ENCODE peak calls at places on chromosomes 13 and 19, in seven cellular contexts. H is KBM-7; L is retinal pigment epithelial cell; I is neuronal stem cell; S is uterus; Y is GM23338; W is stimulated activated CD4-positive, alpha-beta T cell treated with anti-CD3 and anti-CD28 coated beads, Interleukin-2, amount 100 ng/mL, for 48 hours. P is an unnamed sample.

GRCh38 chr19:4742717-4743646 is 19.3 kb upstream of the DPP9 start:
- DNase-seq in W (no peak), H (no peak), S (peak; percentile 51), L (no peak), I (no peak), Y (peak; percentile 65), P (peak; percentile 25)

GRCh38 chr19:17520865-17521264 is 9.4 kb downstream of the PGLS start:
- DNase-seq in L (no peak), S (no peak), I (no peak), H (no peak), W (no peak), Y (no peak), P (no peak)

GRCh38 chr19:28864577-28865042 is 348.3 kb downstream of the UQCRFS1 start:
- DNase-seq in I (no peak), L (no peak), S (peak; percentile 24), W (no peak), H (no peak), Y (no peak), P (no peak)

GRCh38 chr13:75461314-75461713 is 20.7 kb downstream of the TBC1D4 start:
- DNase-seq in L (no peak), I (no peak), W (no peak), S (no peak), H (no peak), Y (no peak), P (no peak)

GRCh38 chr13:94345374-94346195 is 133.9 kb downstream of the DCT start:
- DNase-seq in I (no peak), L (no peak), H (peak; percentile 46), W (no peak), Y (no peak), S (no peak), P (peak; percentile 34)

GRCh38 chr13:97068964-97069815 is 74.9 kb upstream of the OXGR1 start:
- DNase-seq in S (no peak), L (no peak), H (no peak), I (no peak), W (no peak), Y (no peak), P (no peak)

GRCh38 chr19:3233831-3234230 is 9.4 kb downstream of the CELF5 start:
- DNase-seq in H (no peak), Y (peak; percentile 56), I (no peak), S (no peak), L (no peak), W (no peak), P (peak; percentile 22)

GRCh38 chr19:32626969-32627368 is 46.0 kb downstream of the PDCD5 start:
- DNase-seq in Y (no peak), W (no peak), L (no peak), S (no peak), I (no peak), H (no peak), P (no peak)

GRCh38 chr13:101390461-101390860 is 25.8 kb downstream of the NALCN start:
- DNase-seq in I (no peak), S (no peak), W (no peak), H (no peak), L (no peak), Y (no peak), P (no peak)

GRCh38 chr19:48859711-48860572 is 8.5 kb downstream of the PLEKHA4 start:
- DNase-seq in H (no peak), W (no peak), L (no peak), S (no peak), I (no peak), Y (peak; percentile 97), P (peak; percentile 30)

GRCh38 chr19:44142014-44142523 is 715 bp downstream of the ZNF234 start:
- DNase-seq in I (no peak), L (no peak), Y (no peak), W (no peak), H (no peak), S (no peak), P (peak; percentile 24)

GRCh38 chr19:30664358-30665058 is 292.3 kb downstream of the ZNF536 start:
- DNase-seq in S (no peak), Y (peak; percentile 83), I (no peak), H (peak; percentile 14), W (no peak), L (peak; percentile 32), P (peak; percentile 92)

GRCh38 chr19:4622695-4623421 is 16.5 kb upstream of the TNFAIP8L1 start:
- DNase-seq in L (no peak), S (no peak), H (no peak), Y (peak; percentile 62), I (no peak), W (no peak), P (no peak)

GRCh38 chr13:26557393-26558073 is at the start of gene WASF3:
- DNase-seq in I (peak; percentile 95), W (peak; percentile 24), L (peak; percentile 76), Y (peak; percentile 97), H (peak; percentile 95), S (peak; percentile 95), P (peak; percentile 100)

GRCh38 chr19:3508771-3509535 is 2.8 kb downstream of the FZR1 start:
- DNase-seq in Y (no peak), L (no peak), H (no peak), I (no peak), W (no peak), S (no peak), P (no peak)

GRCh38 chr19:898663-899062 is 5.4 kb downstream of the RNU6-9 start:
- DNase-seq in S (no peak), H (no peak), Y (peak; percentile 79), L (no peak), W (no peak), I (no peak), P (peak; percentile 39)

GRCh38 chr13:32955881-32956594 is 60.2 kb upstream of the KL start:
- DNase-seq in L (no peak), Y (no peak), W (no peak), H (no peak), I (no peak), S (no peak), P (peak; percentile 34)

GRCh38 chr13:30115257-30115600 is 192.1 kb downstream of the KATNAL1 start:
- DNase-seq in I (no peak), S (no peak), L (no peak), Y (no peak), W (no peak), H (no peak), P (no peak)

GRCh38 chr13:98468929-98469328 is 108.0 kb downstream of the STK24 start:
- DNase-seq in Y (no peak), L (no peak), I (no peak), S (no peak), H (no peak), W (no peak), P (no peak)

GRCh38 chr13:49444517-49445395 is 682 bp downstream of the SETDB2 start:
- DNase-seq in W (peak; percentile 22), S (no peak), Y (peak; percentile 39), L (peak; percentile 95), I (peak; percentile 29), H (peak; percentile 87), P (no peak)

GRCh38 chr13:24287748-24288287 is 21.6 kb upstream of the C1QTNF9 start:
- DNase-seq in I (no peak), W (no peak), H (no peak), S (no peak), Y (no peak), L (no peak), P (peak; percentile 18)

GRCh38 chr13:23558675-23559536 is 11.3 kb upstream of the TNFRSF19 start:
- DNase-seq in Y (peak; percentile 33), W (no peak), H (peak; percentile 44), S (peak; percentile 62), L (peak; percentile 46), I (no peak), P (peak; percentile 25)

GRCh38 chr13:44930907-44931676 is 58.2 kb downstream of the NUFIP1 start:
- DNase-seq in S (no peak), H (no peak), Y (peak; percentile 50), W (no peak), L (no peak), I (no peak), P (peak; percentile 62)

GRCh38 chr19:2686347-2686746 is 16.1 kb downstream of the GNG7 start:
- DNase-seq in W (no peak), S (no peak), L (no peak), I (no peak), Y (no peak), H (no peak), P (no peak)

GRCh38 chr19:55305491-55305890 is 19.6 kb downstream of the TMEM150B start:
- DNase-seq in W (peak; percentile 49), L (no peak), S (peak; percentile 31), I (no peak), Y (peak; percentile 88), H (peak; percentile 45), P (peak; percentile 83)

GRCh38 chr19:12778020-12778904 is 2.9 kb upstream of the HOOK2 start:
- DNase-seq in H (peak; percentile 54), I (no peak), Y (peak; percentile 68), S (peak; percentile 72), L (no peak), W (peak; percentile 48), P (peak; percentile 97)

GRCh38 chr19:16051254-16052025 is 24.9 kb upstream of the TPM4 start:
- DNase-seq in H (peak; percentile 42), S (no peak), I (no peak), W (no peak), Y (no peak), L (no peak), P (peak; percentile 68)

GRCh38 chr19:46862504-46862835 is 1.7 kb downstream of the ARHGAP35 start:
- DNase-seq in L (no peak), Y (no peak), H (no peak), S (no peak), I (no peak), W (no peak), P (no peak)

GRCh38 chr19:6229216-6229913 is 50.4 kb downstream of the MLLT1 start:
- DNase-seq in Y (no peak), I (no peak), L (no peak), W (no peak), S (no peak), H (no peak), P (no peak)

GRCh38 chr19:11160119-11160768 is 4.7 kb upstream of the SPC24 start:
- DNase-seq in Y (no peak), L (no peak), S (no peak), I (no peak), W (no peak), H (no peak), P (no peak)

GRCh38 chr13:53545340-53545941 is 516.8 kb downstream of the OLFM4 start:
- DNase-seq in S (no peak), I (no peak), W (no peak), H (no peak), Y (peak; percentile 59), L (no peak), P (peak; percentile 6)

GRCh38 chr19:30344446-30345425 is 27.4 kb upstream of the ZNF536 start:
- DNase-seq in S (no peak), I (no peak), Y (no peak), L (no peak), W (no peak), H (no peak), P (peak; percentile 15)

GRCh38 chr19:16888629-16889371 is at the start of gene F2RL3:
- DNase-seq in S (peak; percentile 70), L (no peak), H (peak; percentile 97), I (no peak), W (no peak), Y (peak; percentile 39), P (no peak)

GRCh38 chr19:815775-816499 is 5.8 kb downstream of the PLPPR3 start:
- DNase-seq in H (no peak), S (no peak), Y (no peak), L (no peak), I (no peak), W (no peak), P (no peak)

GRCh38 chr19:10327793-10328192 is 5.5 kb downstream of the RAVER1 start:
- DNase-seq in H (no peak), S (no peak), L (no peak), Y (no peak), W (no peak), I (no peak), P (no peak)

GRCh38 chr13:88376762-88377388 is 705.7 kb downstream of the SLITRK5 start:
- DNase-seq in I (no peak), L (peak; percentile 6), S (no peak), W (no peak), Y (no peak), H (no peak), P (no peak)

GRCh38 chr13:83568019-83568418 is 314.3 kb downstream of the SLITRK1 start:
- DNase-seq in H (no peak), I (no peak), S (no peak), Y (no peak), L (no peak), W (no peak), P (no peak)